ENCODE peak calls at places on chromosomes 11 and 22, in eight cellular contexts. One of them, this sample, is unnamed.

GRCh38 chr11:130848361-130849214 is 67.7 kb downstream of the SNX19 start:
- DNase-seq in activated gamma-delta T cell treated with Interleukin-2 at 50 U/mL for 16 hours: no peak
- DNase-seq in iPS DF 19.7: no peak
- DNase-seq in iPS-NIHi11: no peak
- DNase-seq in BE2C: no peak
- DNase-seq in AG09309: no peak
- DNase-seq in fibroblast of lung: no peak
- DNase-seq in psoas muscle: no peak
- DNase-seq in this sample: no peak

GRCh38 chr11:7251836-7252682 is at the start of gene SYT9:
- DNase-seq in activated gamma-delta T cell treated with Interleukin-2 at 50 U/mL for 16 hours: no peak
- DNase-seq in iPS DF 19.7: no peak
- DNase-seq in iPS-NIHi11: peak; percentile 88
- DNase-seq in BE2C: peak; percentile 68
- DNase-seq in AG09309: no peak
- DNase-seq in fibroblast of lung: peak; percentile 19
- DNase-seq in psoas muscle: peak; percentile 63
- DNase-seq in this sample: peak; percentile 38

GRCh38 chr11:67418476-67419281 is 3.2 kb downstream of the CARNS1 start:
- DNase-seq in activated gamma-delta T cell treated with Interleukin-2 at 50 U/mL for 16 hours: peak; percentile 57
- DNase-seq in iPS DF 19.7: no peak
- DNase-seq in iPS-NIHi11: no peak
- DNase-seq in BE2C: no peak
- DNase-seq in AG09309: no peak
- DNase-seq in fibroblast of lung: no peak
- DNase-seq in psoas muscle: peak; percentile 82
- DNase-seq in this sample: no peak

GRCh38 chr11:59706518-59707285 is 6.9 kb downstream of the OR10V1 start:
- DNase-seq in activated gamma-delta T cell treated with Interleukin-2 at 50 U/mL for 16 hours: no peak
- DNase-seq in iPS DF 19.7: no peak
- DNase-seq in iPS-NIHi11: no peak
- DNase-seq in BE2C: no peak
- DNase-seq in AG09309: peak; percentile 18
- DNase-seq in fibroblast of lung: peak; percentile 91
- DNase-seq in psoas muscle: no peak
- DNase-seq in this sample: no peak

GRCh38 chr11:9765320-9766101 is 101.6 kb downstream of the SWAP70 start:
- DNase-seq in activated gamma-delta T cell treated with Interleukin-2 at 50 U/mL for 16 hours: no peak
- DNase-seq in iPS DF 19.7: no peak
- DNase-seq in iPS-NIHi11: peak; percentile 71
- DNase-seq in BE2C: peak; percentile 59
- DNase-seq in AG09309: peak; percentile 84
- DNase-seq in fibroblast of lung: peak; percentile 93
- DNase-seq in psoas muscle: peak; percentile 89
- DNase-seq in this sample: peak; percentile 95

GRCh38 chr11:68012044-68012842 is 2.1 kb downstream of the ALDH3B1 start:
- DNase-seq in activated gamma-delta T cell treated with Interleukin-2 at 50 U/mL for 16 hours: no peak
- DNase-seq in iPS DF 19.7: no peak
- DNase-seq in iPS-NIHi11: no peak
- DNase-seq in BE2C: peak; percentile 6
- DNase-seq in AG09309: no peak
- DNase-seq in fibroblast of lung: no peak
- DNase-seq in psoas muscle: no peak
- DNase-seq in this sample: no peak

GRCh38 chr11:94132152-94132558 is 3.5 kb downstream of the PANX1 start:
- DNase-seq in activated gamma-delta T cell treated with Interleukin-2 at 50 U/mL for 16 hours: no peak
- DNase-seq in iPS DF 19.7: no peak
- DNase-seq in iPS-NIHi11: no peak
- DNase-seq in BE2C: peak; percentile 40
- DNase-seq in AG09309: no peak
- DNase-seq in fibroblast of lung: peak; percentile 91
- DNase-seq in psoas muscle: no peak
- DNase-seq in this sample: no peak

GRCh38 chr11:15379483-15379882 is 264.8 kb downstream of the INSC start:
- DNase-seq in activated gamma-delta T cell treated with Interleukin-2 at 50 U/mL for 16 hours: no peak
- DNase-seq in iPS DF 19.7: no peak
- DNase-seq in iPS-NIHi11: no peak
- DNase-seq in BE2C: no peak
- DNase-seq in AG09309: no peak
- DNase-seq in fibroblast of lung: no peak
- DNase-seq in psoas muscle: no peak
- DNase-seq in this sample: no peak

GRCh38 chr11:92556435-92556834 is 331.8 kb downstream of the FAT3 start:
- DNase-seq in activated gamma-delta T cell treated with Interleukin-2 at 50 U/mL for 16 hours: no peak
- DNase-seq in iPS DF 19.7: no peak
- DNase-seq in iPS-NIHi11: no peak
- DNase-seq in BE2C: no peak
- DNase-seq in AG09309: no peak
- DNase-seq in fibroblast of lung: peak; percentile 40
- DNase-seq in psoas muscle: no peak
- DNase-seq in this sample: no peak

GRCh38 chr11:6612816-6613136 is 760 bp upstream of the TAF10 start:
- DNase-seq in activated gamma-delta T cell treated with Interleukin-2 at 50 U/mL for 16 hours: no peak
- DNase-seq in iPS DF 19.7: no peak
- DNase-seq in iPS-NIHi11: peak; percentile 37
- DNase-seq in BE2C: no peak
- DNase-seq in AG09309: no peak
- DNase-seq in fibroblast of lung: no peak
- DNase-seq in psoas muscle: peak; percentile 51
- DNase-seq in this sample: peak; percentile 53

GRCh38 chr22:37982151-37982838 is 2.1 kb downstream of the SOX10 start:
- DNase-seq in activated gamma-delta T cell treated with Interleukin-2 at 50 U/mL for 16 hours: no peak
- DNase-seq in iPS DF 19.7: no peak
- DNase-seq in iPS-NIHi11: no peak
- DNase-seq in BE2C: no peak
- DNase-seq in AG09309: no peak
- DNase-seq in fibroblast of lung: no peak
- DNase-seq in psoas muscle: no peak
- DNase-seq in this sample: no peak

GRCh38 chr11:34680206-34680605 is 59.3 kb downstream of the EHF start:
- DNase-seq in activated gamma-delta T cell treated with Interleukin-2 at 50 U/mL for 16 hours: no peak
- DNase-seq in iPS DF 19.7: no peak
- DNase-seq in iPS-NIHi11: no peak
- DNase-seq in BE2C: no peak
- DNase-seq in AG09309: peak; percentile 0
- DNase-seq in fibroblast of lung: peak; percentile 27
- DNase-seq in psoas muscle: no peak
- DNase-seq in this sample: no peak

GRCh38 chr11:17653606-17654005 is 65.8 kb upstream of the MYOD1 start:
- DNase-seq in activated gamma-delta T cell treated with Interleukin-2 at 50 U/mL for 16 hours: no peak
- DNase-seq in iPS DF 19.7: no peak
- DNase-seq in iPS-NIHi11: no peak
- DNase-seq in BE2C: no peak
- DNase-seq in AG09309: no peak
- DNase-seq in fibroblast of lung: no peak
- DNase-seq in psoas muscle: no peak
- DNase-seq in this sample: no peak

GRCh38 chr11:108863528-108863927 is 198.7 kb downstream of the DDX10 start:
- DNase-seq in activated gamma-delta T cell treated with Interleukin-2 at 50 U/mL for 16 hours: no peak
- DNase-seq in iPS DF 19.7: no peak
- DNase-seq in iPS-NIHi11: no peak
- DNase-seq in BE2C: no peak
- DNase-seq in AG09309: no peak
- DNase-seq in fibroblast of lung: no peak
- DNase-seq in psoas muscle: no peak
- DNase-seq in this sample: no peak

GRCh38 chr11:3836903-3837302 is 3.9 kb downstream of the RHOG start:
- DNase-seq in activated gamma-delta T cell treated with Interleukin-2 at 50 U/mL for 16 hours: peak; percentile 55
- DNase-seq in iPS DF 19.7: no peak
- DNase-seq in iPS-NIHi11: no peak
- DNase-seq in BE2C: no peak
- DNase-seq in AG09309: no peak
- DNase-seq in fibroblast of lung: no peak
- DNase-seq in psoas muscle: no peak
- DNase-seq in this sample: no peak

GRCh38 chr11:62186195-62186594 is 3.8 kb upstream of the SCGB1D1 start:
- DNase-seq in activated gamma-delta T cell treated with Interleukin-2 at 50 U/mL for 16 hours: no peak
- DNase-seq in iPS DF 19.7: no peak
- DNase-seq in iPS-NIHi11: peak; percentile 17
- DNase-seq in BE2C: no peak
- DNase-seq in AG09309: no peak
- DNase-seq in fibroblast of lung: no peak
- DNase-seq in psoas muscle: no peak
- DNase-seq in this sample: no peak

GRCh38 chr11:3809624-3809928 is 1.2 kb downstream of the PGAP2 start:
- DNase-seq in activated gamma-delta T cell treated with Interleukin-2 at 50 U/mL for 16 hours: no peak
- DNase-seq in iPS DF 19.7: no peak
- DNase-seq in iPS-NIHi11: no peak
- DNase-seq in BE2C: no peak
- DNase-seq in AG09309: no peak
- DNase-seq in fibroblast of lung: no peak
- DNase-seq in psoas muscle: no peak
- DNase-seq in this sample: no peak

GRCh38 chr11:45606514-45607024 is 58.9 kb downstream of the CHST1 start:
- DNase-seq in activated gamma-delta T cell treated with Interleukin-2 at 50 U/mL for 16 hours: no peak
- DNase-seq in iPS DF 19.7: peak; percentile 45
- DNase-seq in iPS-NIHi11: peak; percentile 76
- DNase-seq in BE2C: peak; percentile 13
- DNase-seq in AG09309: no peak
- DNase-seq in fibroblast of lung: no peak
- DNase-seq in psoas muscle: no peak
- DNase-seq in this sample: peak; percentile 27

GRCh38 chr22:48744967-48745841 is 1082.5 kb downstream of the BRD1 start:
- DNase-seq in activated gamma-delta T cell treated with Interleukin-2 at 50 U/mL for 16 hours: no peak
- DNase-seq in iPS DF 19.7: no peak
- DNase-seq in iPS-NIHi11: peak; percentile 2
- DNase-seq in BE2C: no peak
- DNase-seq in AG09309: no peak
- DNase-seq in fibroblast of lung: no peak
- DNase-seq in psoas muscle: no peak
- DNase-seq in this sample: no peak

GRCh38 chr11:88603499-88603898 is 266.0 kb upstream of the CTSC start:
- DNase-seq in activated gamma-delta T cell treated with Interleukin-2 at 50 U/mL for 16 hours: no peak
- DNase-seq in iPS DF 19.7: no peak
- DNase-seq in iPS-NIHi11: no peak
- DNase-seq in BE2C: no peak
- DNase-seq in AG09309: no peak
- DNase-seq in fibroblast of lung: peak; percentile 30
- DNase-seq in psoas muscle: no peak
- DNase-seq in this sample: no peak

GRCh38 chr11:46391578-46392420 is at the start of gene CHRM4:
- DNase-seq in activated gamma-delta T cell treated with Interleukin-2 at 50 U/mL for 16 hours: no peak
- DNase-seq in iPS DF 19.7: no peak
- DNase-seq in iPS-NIHi11: peak; percentile 84
- DNase-seq in BE2C: peak; percentile 71
- DNase-seq in AG09309: no peak
- DNase-seq in fibroblast of lung: peak; percentile 32
- DNase-seq in psoas muscle: no peak
- DNase-seq in this sample: peak; percentile 82

GRCh38 chr11:37788141-37788877 is 1190.3 kb upstream of the RAG2 start:
- DNase-seq in activated gamma-delta T cell treated with Interleukin-2 at 50 U/mL for 16 hours: no peak
- DNase-seq in iPS DF 19.7: no peak
- DNase-seq in iPS-NIHi11: no peak
- DNase-seq in BE2C: no peak
- DNase-seq in AG09309: no peak
- DNase-seq in fibroblast of lung: peak; percentile 98
- DNase-seq in psoas muscle: no peak
- DNase-seq in this sample: no peak

GRCh38 chr11:109696191-109696897 is 274.4 kb downstream of the C11orf87 start:
- DNase-seq in activated gamma-delta T cell treated with Interleukin-2 at 50 U/mL for 16 hours: no peak
- DNase-seq in iPS DF 19.7: no peak
- DNase-seq in iPS-NIHi11: no peak
- DNase-seq in BE2C: no peak
- DNase-seq in AG09309: no peak
- DNase-seq in fibroblast of lung: peak; percentile 48
- DNase-seq in psoas muscle: no peak
- DNase-seq in this sample: no peak

GRCh38 chr22:39661842-39662676 is 91.5 kb downstream of the CACNA1I start:
- DNase-seq in activated gamma-delta T cell treated with Interleukin-2 at 50 U/mL for 16 hours: peak; percentile 76
- DNase-seq in iPS DF 19.7: no peak
- DNase-seq in iPS-NIHi11: peak; percentile 99
- DNase-seq in BE2C: no peak
- DNase-seq in AG09309: no peak
- DNase-seq in fibroblast of lung: no peak
- DNase-seq in psoas muscle: no peak
- DNase-seq in this sample: no peak

GRCh38 chr11:68471360-68472340 is 11.1 kb downstream of the PPP6R3 start:
- DNase-seq in activated gamma-delta T cell treated with Interleukin-2 at 50 U/mL for 16 hours: peak; percentile 32
- DNase-seq in iPS DF 19.7: no peak
- DNase-seq in iPS-NIHi11: no peak
- DNase-seq in BE2C: no peak
- DNase-seq in AG09309: peak; percentile 92
- DNase-seq in fibroblast of lung: peak; percentile 97
- DNase-seq in psoas muscle: no peak
- DNase-seq in this sample: no peak

GRCh38 chr11:2077061-2077802 is 62.0 kb downstream of the IGF2 start:
- DNase-seq in activated gamma-delta T cell treated with Interleukin-2 at 50 U/mL for 16 hours: no peak
- DNase-seq in iPS DF 19.7: no peak
- DNase-seq in iPS-NIHi11: no peak
- DNase-seq in BE2C: no peak
- DNase-seq in AG09309: no peak
- DNase-seq in fibroblast of lung: peak; percentile 84
- DNase-seq in psoas muscle: no peak
- DNase-seq in this sample: no peak

GRCh38 chr11:77487790-77488189 is 13.9 kb upstream of the PAK1 start:
- DNase-seq in activated gamma-delta T cell treated with Interleukin-2 at 50 U/mL for 16 hours: no peak
- DNase-seq in iPS DF 19.7: no peak
- DNase-seq in iPS-NIHi11: no peak
- DNase-seq in BE2C: no peak
- DNase-seq in AG09309: no peak
- DNase-seq in fibroblast of lung: no peak
- DNase-seq in psoas muscle: no peak
- DNase-seq in this sample: no peak

GRCh38 chr11:70549796-70550195 is 151.5 kb downstream of the CTTN start:
- DNase-seq in activated gamma-delta T cell treated with Interleukin-2 at 50 U/mL for 16 hours: no peak
- DNase-seq in iPS DF 19.7: no peak
- DNase-seq in iPS-NIHi11: no peak
- DNase-seq in BE2C: no peak
- DNase-seq in AG09309: no peak
- DNase-seq in fibroblast of lung: no peak
- DNase-seq in psoas muscle: peak; percentile 17
- DNase-seq in this sample: no peak

GRCh38 chr11:10490398-10491232 is 35.6 kb downstream of the AMPD3 start:
- DNase-seq in activated gamma-delta T cell treated with Interleukin-2 at 50 U/mL for 16 hours: no peak
- DNase-seq in iPS DF 19.7: no peak
- DNase-seq in iPS-NIHi11: peak; percentile 69
- DNase-seq in BE2C: no peak
- DNase-seq in AG09309: peak; percentile 82
- DNase-seq in fibroblast of lung: peak; percentile 97
- DNase-seq in psoas muscle: peak; percentile 93
- DNase-seq in this sample: no peak

GRCh38 chr22:24894220-24894975 is 52.1 kb downstream of the LHFPL7 start:
- DNase-seq in activated gamma-delta T cell treated with Interleukin-2 at 50 U/mL for 16 hours: no peak
- DNase-seq in iPS DF 19.7: no peak
- DNase-seq in iPS-NIHi11: peak; percentile 58
- DNase-seq in BE2C: peak; percentile 86
- DNase-seq in AG09309: peak; percentile 10
- DNase-seq in fibroblast of lung: peak; percentile 97
- DNase-seq in psoas muscle: peak; percentile 93
- DNase-seq in this sample: no peak

GRCh38 chr22:40746428-40747220 is 67.3 kb downstream of the MCHR1 start:
- DNase-seq in activated gamma-delta T cell treated with Interleukin-2 at 50 U/mL for 16 hours: no peak
- DNase-seq in iPS DF 19.7: no peak
- DNase-seq in iPS-NIHi11: no peak
- DNase-seq in BE2C: no peak
- DNase-seq in AG09309: no peak
- DNase-seq in fibroblast of lung: no peak
- DNase-seq in psoas muscle: no peak
- DNase-seq in this sample: no peak

GRCh38 chr22:49954991-49955580 is 5.5 kb upstream of the PIM3 start:
- DNase-seq in activated gamma-delta T cell treated with Interleukin-2 at 50 U/mL for 16 hours: no peak
- DNase-seq in iPS DF 19.7: no peak
- DNase-seq in iPS-NIHi11: no peak
- DNase-seq in BE2C: no peak
- DNase-seq in AG09309: no peak
- DNase-seq in fibroblast of lung: no peak
- DNase-seq in psoas muscle: peak; percentile 59
- DNase-seq in this sample: no peak

GRCh38 chr11:109424893-109425292 is 2.9 kb downstream of the C11orf87 start:
- DNase-seq in activated gamma-delta T cell treated with Interleukin-2 at 50 U/mL for 16 hours: no peak
- DNase-seq in iPS DF 19.7: no peak
- DNase-seq in iPS-NIHi11: peak; percentile 69
- DNase-seq in BE2C: no peak
- DNase-seq in AG09309: no peak
- DNase-seq in fibroblast of lung: no peak
- DNase-seq in psoas muscle: no peak
- DNase-seq in this sample: no peak

GRCh38 chr11:21944577-21944976 is 248.3 kb upstream of the ANO5 start:
- DNase-seq in activated gamma-delta T cell treated with Interleukin-2 at 50 U/mL for 16 hours: no peak
- DNase-seq in iPS DF 19.7: no peak
- DNase-seq in iPS-NIHi11: no peak
- DNase-seq in BE2C: no peak
- DNase-seq in AG09309: no peak
- DNase-seq in fibroblast of lung: no peak
- DNase-seq in psoas muscle: no peak
- DNase-seq in this sample: no peak